ENCODE peak calls at places on chromosome 14, in seven cellular contexts. W is upper lobe of left lung, D is kidney epithelial cell, H is A549, T is AG09309, G is WERI-Rb-1, L is lower leg skin. O is an unnamed sample.

GRCh38 chr14:52268191-52269061 is 928 bp downstream of the PTGDR start:
- DNase-seq in W (no peak), D (no peak), H (no peak), T (no peak), G (no peak), L (no peak), O (no peak)

GRCh38 chr14:103136388-103137271 is 13.4 kb downstream of the TNFAIP2 start:
- DNase-seq in W (no peak), D (no peak), H (no peak), T (no peak), G (peak), L (no peak), O (no peak)

GRCh38 chr14:56005580-56006053 is 112.6 kb upstream of the PELI2 start:
- DNase-seq in W (no peak), D (peak), H (no peak), T (peak), G (no peak), L (no peak), O (peak)

GRCh38 chr14:60315591-60315990 is 66.6 kb downstream of the PPM1A start:
- DNase-seq in W (no peak), D (no peak), H (no peak), T (no peak), G (no peak), L (no peak), O (no peak)

GRCh38 chr14:94018308-94018707 is 7.8 kb upstream of the OTUB2 start:
- DNase-seq in W (no peak), D (no peak), H (no peak), T (no peak), G (no peak), L (no peak), O (no peak)

GRCh38 chr14:35254736-35255135 is 37.4 kb upstream of the PSMA6 start:
- DNase-seq in W (no peak), D (no peak), H (no peak), T (no peak), G (no peak), L (no peak), O (no peak)

GRCh38 chr14:75022655-75023054 is 19.9 kb downstream of the EIF2B2 start:
- DNase-seq in W (peak), D (no peak), H (peak), T (no peak), G (peak), L (no peak), O (no peak)

GRCh38 chr14:65101631-65102440 is 481 bp downstream of the MAX start:
- DNase-seq in W (peak), D (no peak), H (no peak), T (no peak), G (peak), L (peak), O (no peak)

GRCh38 chr14:35688427-35688826 is 120.7 kb downstream of the RALGAPA1 start:
- DNase-seq in W (no peak), D (no peak), H (no peak), T (no peak), G (no peak), L (no peak), O (no peak)

GRCh38 chr14:97077253-97077653 is 280.1 kb downstream of the VRK1 start:
- DNase-seq in W (peak), D (peak), H (no peak), T (peak), G (no peak), L (peak), O (peak)

GRCh38 chr14:89339158-89339557 is 77.9 kb downstream of the FOXN3 start:
- DNase-seq in W (no peak), D (no peak), H (no peak), T (no peak), G (no peak), L (no peak), O (no peak)

GRCh38 chr14:51157012-51157411 is 62.1 kb upstream of the TRIM9 start:
- DNase-seq in W (no peak), D (no peak), H (peak), T (no peak), G (no peak), L (no peak), O (no peak)

GRCh38 chr14:50590464-50590863 is 30.5 kb downstream of the ATL1 start:
- DNase-seq in W (no peak), D (no peak), H (no peak), T (no peak), G (no peak), L (no peak), O (no peak)

GRCh38 chr14:75876526-75876925 is 105.3 kb downstream of the TGFB3 start:
- DNase-seq in W (no peak), D (no peak), H (no peak), T (no peak), G (no peak), L (no peak), O (peak)

GRCh38 chr14:104366931-104367810 is 212.4 kb upstream of the C14orf180 start:
- DNase-seq in W (no peak), D (no peak), H (no peak), T (no peak), G (no peak), L (no peak), O (no peak)

GRCh38 chr14:51715742-51716141 is 64.0 kb downstream of the FRMD6 start:
- DNase-seq in W (no peak), D (no peak), H (no peak), T (no peak), G (no peak), L (no peak), O (no peak)

GRCh38 chr14:85088231-85088630 is 441.7 kb upstream of the FLRT2 start:
- DNase-seq in W (no peak), D (no peak), H (no peak), T (peak), G (no peak), L (no peak), O (no peak)

GRCh38 chr14:105086833-105087307 is 21.6 kb upstream of the GPR132 start:
- DNase-seq in W (peak), D (no peak), H (peak), T (no peak), G (peak), L (no peak), O (no peak)

GRCh38 chr14:55838529-55839052 is 258.6 kb downstream of the KTN1 start:
- DNase-seq in W (no peak), D (no peak), H (no peak), T (no peak), G (no peak), L (no peak), O (no peak)

GRCh38 chr14:54348923-54349615 is 47.7 kb upstream of the CDKN3 start:
- DNase-seq in W (no peak), D (no peak), H (no peak), T (no peak), G (peak), L (no peak), O (no peak)

GRCh38 chr14:23578560-23579310 is at the start of gene JPH4:
- DNase-seq in W (no peak), D (no peak), H (no peak), T (no peak), G (peak), L (no peak), O (no peak)

GRCh38 chr14:80491131-80491530 is 279.8 kb upstream of the DIO2 start:
- DNase-seq in W (no peak), D (no peak), H (no peak), T (peak), G (no peak), L (peak), O (peak)

GRCh38 chr14:92649934-92650545 is 98.4 kb downstream of the LGMN start:
- DNase-seq in W (peak), D (no peak), H (no peak), T (peak), G (no peak), L (peak), O (peak)

GRCh38 chr14:50107850-50108249 is 8.5 kb downstream of the VCPKMT start:
- DNase-seq in W (peak), D (no peak), H (no peak), T (no peak), G (no peak), L (no peak), O (no peak)

GRCh38 chr14:69673578-69674305 is 62.3 kb downstream of the SUSD6 start:
- DNase-seq in W (no peak), D (no peak), H (no peak), T (no peak), G (no peak), L (no peak), O (no peak)
- H3K4me3 ChIP-seq in W (no peak), D (no peak), H (no peak), T (no peak), G (no peak), L (no peak), O (no peak)

GRCh38 chr14:95340201-95340697 is 20.5 kb upstream of the CLMN start:
- DNase-seq in W (peak), D (no peak), H (peak), T (no peak), G (peak), L (no peak), O (no peak)
- TF ChIP-seq CTCF in W (no peak), D (no peak), H (no peak), T (no peak), G (no peak), L (no peak), O (no peak)

DNA sequence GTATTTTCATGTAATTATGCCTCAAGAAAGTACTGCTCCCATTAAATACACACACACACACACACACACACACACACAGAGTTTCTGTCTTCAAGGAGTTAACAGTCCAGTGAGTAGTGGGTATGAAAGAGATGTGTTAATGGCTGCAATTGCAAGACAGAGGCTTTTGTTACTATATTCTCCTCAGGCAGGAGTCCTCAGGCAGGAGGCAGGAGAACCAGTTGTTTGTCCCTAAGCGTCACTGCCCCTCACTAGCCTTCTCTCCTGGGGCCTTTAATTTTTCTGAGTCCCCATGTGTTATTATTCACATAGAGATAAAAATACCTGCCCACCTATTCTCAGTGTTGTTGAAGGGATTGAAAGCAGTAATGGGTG is 31.2 kb downstream of the DAD1 start:
- DNase-seq in W (no peak), D (no peak), H (no peak), T (no peak), G (no peak), L (no peak), O (no peak)
- H3K4me3 ChIP-seq in W (no peak), D (no peak), H (no peak), T (no peak), G (no peak), L (no peak), O (no peak)

GRCh38 chr14:95979339-95980042 is 59.7 kb upstream of the C14orf132 start:
- DNase-seq in W (no peak), D (no peak), H (no peak), T (no peak), G (peak), L (no peak), O (no peak)
- TF ChIP-seq CTCF in W (no peak), D (peak), H (no peak), T (no peak), G (peak), L (no peak), O (no peak)

DNA sequence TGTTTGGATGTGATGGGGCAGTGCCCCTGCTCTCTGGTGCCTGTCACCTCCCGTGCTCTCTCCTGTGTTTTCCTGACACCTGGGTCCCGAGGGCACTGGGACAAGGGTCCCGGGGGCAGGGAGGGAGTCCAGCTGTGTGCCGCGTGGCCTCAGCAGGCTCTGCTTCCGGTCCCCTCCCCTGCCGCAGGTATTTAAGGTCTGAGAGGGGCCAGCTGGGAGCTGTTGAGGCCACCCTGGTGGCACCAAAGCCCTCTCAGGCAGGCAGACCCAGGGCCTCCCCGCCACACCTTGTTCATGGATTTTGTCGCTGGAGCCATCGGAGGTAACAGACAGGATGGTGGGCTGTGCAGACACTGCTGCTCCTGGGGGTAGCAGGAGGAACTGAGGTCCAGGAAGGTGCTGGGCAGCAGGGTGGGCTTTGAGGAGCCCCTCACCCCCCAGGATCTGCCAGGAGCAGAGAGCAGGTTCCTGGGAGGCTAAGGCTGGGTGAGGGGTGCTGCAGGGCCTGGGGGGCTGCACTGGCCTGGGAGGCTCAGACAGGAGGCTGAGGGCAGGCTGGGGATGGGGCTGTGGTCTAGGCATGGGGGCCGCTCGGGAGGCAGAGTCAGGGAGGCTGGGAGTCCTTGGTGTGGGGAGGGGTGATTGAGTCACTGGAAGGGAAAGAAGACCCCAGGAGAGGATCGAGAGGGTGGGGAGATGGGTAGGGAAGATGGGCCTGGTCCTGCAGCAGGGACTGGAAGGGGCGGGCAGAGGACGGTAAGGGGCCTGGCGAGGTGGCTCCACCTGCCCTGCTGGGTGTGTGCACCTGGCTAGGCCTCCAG is at the start of gene SLC25A47:
- DNase-seq in W (no peak), D (no peak), H (no peak), T (no peak), G (no peak), L (no peak), O (no peak)
- H3K4me3 ChIP-seq in W (no peak), D (no peak), H (no peak), T (no peak), G (no peak), L (no peak), O (no peak)

GRCh38 chr14:67932708-67933107 is 113.1 kb downstream of the RAD51B start:
- DNase-seq in W (no peak), D (no peak), H (no peak), T (no peak), G (no peak), L (no peak), O (no peak)

GRCh38 chr14:67934087-67934486 is 114.5 kb downstream of the RAD51B start:
- DNase-seq in W (no peak), D (peak), H (peak), T (peak), G (peak), L (peak), O (peak)

GRCh38 chr14:67926821-67927220 is 107.2 kb downstream of the RAD51B start:
- DNase-seq in W (no peak), D (no peak), H (no peak), T (no peak), G (no peak), L (no peak), O (no peak)

DNA sequence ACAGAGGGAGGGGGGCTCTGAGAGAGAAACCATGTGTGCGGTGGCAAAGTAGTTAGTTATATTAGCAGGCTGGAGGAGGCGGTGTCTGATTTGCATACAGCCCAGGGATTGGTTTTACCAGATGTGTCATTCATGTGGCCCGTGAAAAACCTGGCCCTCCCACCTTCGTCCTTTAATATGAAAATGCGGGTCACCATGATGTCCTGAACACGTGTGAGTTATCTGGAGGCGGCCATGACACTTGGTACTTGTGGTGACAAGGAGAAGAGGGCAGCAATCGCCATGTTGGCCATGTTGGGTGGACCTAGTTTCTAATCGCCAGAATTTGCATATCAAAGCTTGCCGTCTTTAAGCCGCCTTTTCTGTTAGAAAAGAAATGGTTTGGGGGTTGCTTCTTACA is 108.8 kb downstream of the RAD51B start:
- DNase-seq in W (no peak), D (no peak), H (no peak), T (no peak), G (no peak), L (no peak), O (no peak)
- TF ChIP-seq CTCF in W (no peak), D (no peak), H (no peak), T (no peak), G (no peak), L (no peak), O (no peak)

DNA sequence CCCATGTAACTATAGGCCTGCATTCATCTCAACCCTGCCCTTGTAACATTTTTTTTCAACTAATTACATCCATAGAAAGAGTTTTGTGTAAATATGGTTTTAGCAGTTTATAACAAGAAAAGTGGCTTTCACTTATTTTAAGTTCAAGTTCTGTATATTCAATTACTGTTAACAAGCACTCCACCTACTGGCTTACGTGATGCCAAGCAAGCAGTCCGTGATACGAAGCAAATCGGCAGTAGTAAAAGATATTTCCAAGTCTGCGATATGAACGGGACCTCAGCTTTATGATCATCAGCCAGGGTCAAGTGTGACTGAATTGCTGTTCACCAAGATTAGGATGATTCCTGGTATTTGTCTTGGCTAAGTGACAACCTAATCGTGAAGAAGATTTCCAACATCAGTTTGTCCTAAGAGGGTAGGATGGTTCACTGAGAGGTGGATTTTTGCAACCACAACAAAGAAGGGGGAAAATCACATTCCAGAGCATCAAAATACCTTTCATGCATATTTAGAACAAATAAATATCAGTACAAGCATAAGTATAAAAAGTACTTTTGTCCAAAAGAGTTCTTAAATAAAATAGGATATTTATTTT is 456.2 kb downstream of the FOXG1 start:
- DNase-seq in W (no peak), D (no peak), H (no peak), T (no peak), G (peak), L (no peak), O (peak)
- H3K4me3 ChIP-seq in W (no peak), D (no peak), H (no peak), T (no peak), G (peak), L (no peak), O (no peak)

GRCh38 chr14:77286554-77286953 is 15.5 kb upstream of the NGB start:
- DNase-seq in W (no peak), D (no peak), H (no peak), T (no peak), G (no peak), L (no peak), O (no peak)

GRCh38 chr14:77296155-77296554 is 24.5 kb downstream of the POMT2 start:
- DNase-seq in W (no peak), D (no peak), H (no peak), T (no peak), G (no peak), L (no peak), O (no peak)

DNA sequence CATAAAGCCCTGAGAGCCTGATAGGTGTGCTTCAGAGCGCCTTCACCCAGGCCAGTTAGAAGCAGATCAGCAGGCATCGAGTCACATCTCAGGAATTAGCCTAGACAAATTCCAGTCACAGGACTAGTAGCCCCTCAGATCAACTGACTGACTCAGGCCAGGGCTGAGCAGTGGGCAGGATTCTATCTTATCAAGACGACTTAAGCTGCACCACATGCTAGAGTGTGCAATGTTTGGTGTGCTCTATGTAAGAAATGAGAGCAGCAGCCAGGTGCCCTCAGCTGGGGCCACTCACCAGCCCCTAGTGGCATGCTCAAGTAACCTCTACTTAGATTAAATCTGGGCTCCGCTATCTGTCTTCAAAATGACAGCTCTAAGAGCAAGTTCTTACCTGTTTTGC is 19.7 kb upstream of the NGB start:
- DNase-seq in W (no peak), D (no peak), H (no peak), T (no peak), G (peak), L (no peak), O (no peak)
- TF ChIP-seq CTCF in W (no peak), D (no peak), H (no peak), T (no peak), G (peak), L (no peak), O (no peak)